ENCODE peak calls at places on chromosomes 3 and 15, in seven cellular contexts. X is endothelial cell of umbilical vein, P is heart left ventricle, E is AG04450, J is adipocyte, H is epithelial cell of esophagus, S is body of pancreas. D is an unnamed sample.

GRCh38 chr3:43074482-43074881 is 31.4 kb downstream of the POMGNT2 start:
- DNase-seq in S (no peak), X (no peak), H (no peak), E (no peak), P (no peak), J (no peak), D (no peak)

GRCh38 chr3:122213650-122214049 is 30.2 kb downstream of the CASR start:
- DNase-seq in E (no peak), S (no peak), J (no peak), H (no peak), P (no peak), X (no peak), D (no peak)

GRCh38 chr15:101481917-101482525 is 7.5 kb downstream of the PCSK6 start:
- DNase-seq in E (no peak), H (peak; percentile 52), X (no peak), P (no peak), S (no peak), J (no peak), D (no peak)

GRCh38 chr15:42725331-42725903 is 11.5 kb downstream of the CDAN1 start:
- DNase-seq in E (no peak), J (no peak), X (no peak), P (no peak), H (no peak), S (no peak), D (no peak)

GRCh38 chr3:150022406-150023238 is 51.9 kb upstream of the PFN2 start:
- DNase-seq in S (no peak), H (peak; percentile 34), J (peak; percentile 16), P (no peak), X (no peak), E (no peak), D (peak; percentile 58)

GRCh38 chr15:57875347-57875746 is 168.8 kb downstream of the POLR2M start:
- DNase-seq in H (no peak), J (no peak), E (no peak), X (no peak), P (no peak), S (no peak), D (no peak)

GRCh38 chr3:24551626-24552025 is 57.0 kb upstream of the THRB start:
- DNase-seq in H (no peak), X (no peak), E (no peak), S (no peak), P (no peak), J (no peak), D (no peak)

GRCh38 chr3:71584216-71585061 is 911 bp upstream of the FOXP1 start:
- DNase-seq in E (no peak), S (peak; percentile 41), H (peak; percentile 49), X (peak; percentile 80), P (peak; percentile 43), J (peak; percentile 73), D (peak; percentile 6)

GRCh38 chr15:78360426-78360825 is 20.3 kb downstream of the CRABP1 start:
- DNase-seq in S (no peak), X (no peak), J (peak; percentile 90), P (peak; percentile 69), E (no peak), H (no peak), D (no peak)

GRCh38 chr3:130915567-130916292 is 21.8 kb downstream of the ATP2C1 start:
- DNase-seq in S (no peak), X (no peak), H (peak; percentile 34), J (no peak), E (no peak), P (no peak), D (no peak)

GRCh38 chr3:63911901-63912767 is at the start of gene SCAANT1:
- DNase-seq in X (peak; percentile 86), E (peak; percentile 67), H (peak; percentile 93), J (peak; percentile 96), S (peak; percentile 94), P (peak; percentile 95), D (peak; percentile 92)

GRCh38 chr3:130758624-130759023 is 12.0 kb upstream of the PIK3R4 start:
- DNase-seq in J (no peak), S (no peak), P (no peak), H (no peak), E (no peak), X (no peak), D (peak; percentile 8)

GRCh38 chr15:58726867-58727266 is 22.6 kb downstream of the ADAM10 start:
- DNase-seq in P (no peak), E (no peak), S (no peak), X (no peak), J (no peak), H (no peak), D (no peak)

GRCh38 chr15:93056836-93057235 is 32.2 kb downstream of the RGMA start:
- DNase-seq in X (no peak), E (no peak), S (no peak), H (no peak), P (no peak), J (no peak), D (no peak)

GRCh38 chr3:188950832-188951489 is 220.8 kb upstream of the TPRG1 start:
- DNase-seq in E (peak; percentile 92), X (peak; percentile 98), H (peak; percentile 94), J (peak; percentile 96), S (peak; percentile 96), P (peak; percentile 78), D (no peak)

GRCh38 chr3:18071833-18072232 is 329.4 kb upstream of the TBC1D5 start:
- DNase-seq in E (no peak), H (no peak), S (no peak), P (no peak), J (no peak), X (no peak), D (no peak)

GRCh38 chr3:45794177-45794560 is 2.2 kb downstream of the SLC6A20 start:
- DNase-seq in P (no peak), H (no peak), J (no peak), S (no peak), X (no peak), E (no peak), D (no peak)

GRCh38 chr3:14452676-14453367 is 50.4 kb downstream of the SLC6A6 start:
- DNase-seq in J (peak; percentile 94), H (peak; percentile 92), E (peak; percentile 96), P (peak; percentile 93), S (peak; percentile 89), X (peak; percentile 100), D (no peak)

GRCh38 chr3:32709346-32709745 is 24.4 kb downstream of the CNOT10 start:
- DNase-seq in E (no peak), P (no peak), H (no peak), S (no peak), X (no peak), J (no peak), D (no peak)

GRCh38 chr3:181711325-181712135 is at the start of gene SOX2:
- DNase-seq in P (peak; percentile 46), X (peak; percentile 87), S (peak; percentile 70), H (peak; percentile 92), E (no peak), J (peak; percentile 77), D (peak; percentile 33)
- H3K4me3 ChIP-seq in P (peak within 1 kb of the TSS; percentile 19), X (peak within 1 kb of the TSS; percentile 38), S (no peak within 1 kb of the TSS), H (peak within 1 kb of the TSS; percentile 75), E (peak within 1 kb of the TSS; percentile 18), J (peak within 1 kb of the TSS; percentile 72), D (no peak within 1 kb of the TSS)

DNA sequence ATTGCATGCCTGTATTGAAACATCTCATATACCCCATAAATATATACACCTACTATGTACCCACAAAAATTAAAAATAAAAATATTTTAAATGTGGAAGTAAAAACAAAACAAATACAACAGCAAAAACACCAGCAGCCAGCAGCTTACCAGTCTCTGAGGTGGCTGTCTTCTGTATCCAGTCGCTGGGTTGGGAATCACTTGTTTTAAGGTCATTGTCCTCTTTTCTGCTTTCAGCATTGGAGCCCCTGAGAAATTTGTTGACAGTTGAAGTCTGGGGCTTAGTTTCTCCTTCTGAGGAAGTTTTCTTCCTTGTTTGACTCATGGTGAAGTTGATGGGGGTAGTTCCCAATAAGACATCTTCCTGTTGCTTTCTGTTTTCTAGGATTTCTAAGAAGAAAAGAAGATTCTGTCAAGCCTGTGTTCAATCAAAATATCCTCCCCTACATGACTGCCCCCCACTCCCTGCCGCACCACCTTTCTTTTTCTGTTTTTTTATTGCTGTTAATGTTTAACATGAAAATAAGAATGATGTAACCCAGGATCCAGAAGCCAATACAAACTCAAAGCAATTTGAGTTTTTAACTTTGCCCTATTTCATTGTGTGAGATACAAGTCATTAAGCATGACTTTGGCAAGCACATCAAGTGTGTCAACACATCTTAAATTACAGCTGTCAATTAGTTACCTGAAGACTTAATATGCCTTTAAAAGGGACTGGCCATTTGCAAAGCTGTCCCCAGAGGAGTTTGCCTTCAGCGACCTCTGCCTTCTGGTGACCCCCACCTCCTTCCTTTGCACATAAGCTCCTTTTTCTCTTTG is at the start of gene LRRC31:
- DNase-seq in J (no peak), X (no peak), P (no peak), E (no peak), S (no peak), H (no peak), D (no peak)
- H3K4me3 ChIP-seq in J (no peak within 1 kb of the TSS), X (no peak within 1 kb of the TSS), P (no peak within 1 kb of the TSS), E (no peak within 1 kb of the TSS), S (no peak within 1 kb of the TSS), H (no peak within 1 kb of the TSS), D (no peak within 1 kb of the TSS)

DNA sequence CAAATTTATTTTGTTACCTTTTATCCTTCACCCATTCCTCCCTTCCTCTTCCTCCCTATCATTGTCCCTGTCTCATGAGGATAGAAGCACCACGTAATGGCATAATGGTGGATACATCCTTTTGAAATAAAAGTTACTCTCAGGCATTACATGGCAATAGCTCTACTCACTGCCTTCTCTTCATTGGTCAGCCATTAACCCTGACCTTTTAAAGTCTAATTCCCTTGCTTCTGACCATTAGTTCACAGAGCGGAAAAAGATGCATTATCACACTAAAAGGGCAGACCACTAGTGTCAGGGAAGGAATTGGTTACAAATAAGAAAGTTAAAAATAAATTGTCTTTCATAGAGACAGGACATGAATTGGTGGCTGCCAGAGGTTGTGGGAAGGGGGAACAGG is 54.6 kb upstream of the EIF1B start:
- DNase-seq in X (no peak), J (no peak), S (no peak), E (no peak), P (no peak), H (no peak), D (no peak)
- H3K4me3 ChIP-seq in X (no peak overlapping the region), J (no peak overlapping the region), S (no peak overlapping the region), E (no peak overlapping the region), P (no peak overlapping the region), H (no peak overlapping the region), D (no peak overlapping the region)

DNA sequence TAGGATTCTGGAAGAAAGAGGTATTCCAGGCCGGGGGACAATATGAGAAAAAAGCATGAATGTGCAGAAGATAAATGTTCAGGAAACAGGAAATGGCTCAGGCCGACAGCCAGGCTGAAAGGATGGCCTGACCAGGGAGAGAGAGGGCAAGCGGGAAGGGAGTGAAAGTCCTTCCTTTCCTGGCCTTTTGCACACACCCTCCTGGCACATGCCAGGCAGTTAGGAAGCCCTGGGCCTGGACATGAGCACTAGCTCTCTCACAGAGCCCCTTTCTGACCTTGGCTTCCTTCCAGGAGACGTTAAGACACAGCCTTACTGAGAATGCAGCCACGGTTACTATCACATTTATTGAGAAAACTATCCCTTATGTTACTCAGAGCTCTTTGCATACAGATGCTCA is 39.7 kb upstream of the SMAD3 start:
- DNase-seq in E (no peak), H (no peak), P (peak; percentile 54), S (peak; percentile 61), J (peak; percentile 72), X (peak; percentile 76), D (no peak)
- H3K4me3 ChIP-seq in E (no peak overlapping the region), H (no peak overlapping the region), P (no peak overlapping the region), S (no peak overlapping the region), J (peak overlapping the region; percentile 1), X (no peak overlapping the region), D (no peak overlapping the region)